ENCODE peak calls at places on chromosome 10, in eight cellular contexts. W is fibroblast of lung; Q is NCI-H1436; A is NCI-H69; X is T-helper 2 cell; J is stromal cell of bone marrow; R is activated naive CD8-positive, alpha-beta T cell treated with anti-CD3 and anti-CD28 coated beads for 36 hours; N is neural crest cell. B is an unnamed sample.

GRCh38 chr10:80488539-80489066 is 34.5 kb downstream of the TSPAN14 start:
- DNase-seq in W (no peak), Q (no peak), A (no peak), X (no peak), J (no peak), R (no peak), N (no peak), B (no peak)

GRCh38 chr10:30587522-30588031 is 42.0 kb downstream of the LYZL2 start:
- DNase-seq in W (no peak), Q (no peak), A (no peak), X (no peak), J (no peak), R (no peak), N (no peak), B (no peak)

GRCh38 chr10:55500931-55501559 is 700.0 kb upstream of the PCDH15 start:
- DNase-seq in W (peak), Q (peak), A (peak), X (no peak), J (no peak), R (no peak), N (peak), B (peak)

GRCh38 chr10:84329094-84329611 is 764 bp downstream of the CCSER2 start:
- DNase-seq in W (peak), Q (peak), A (peak), X (peak), J (no peak), R (peak), N (peak), B (peak)

GRCh38 chr10:126972622-126973414 is 67.6 kb downstream of the DOCK1 start:
- DNase-seq in W (peak), Q (no peak), A (no peak), X (no peak), J (peak), R (no peak), N (no peak), B (peak)

GRCh38 chr10:509361-510102 is 179.9 kb downstream of the DIP2C start:
- DNase-seq in W (no peak), Q (no peak), A (no peak), X (no peak), J (no peak), R (no peak), N (no peak), B (no peak)

GRCh38 chr10:17155821-17156220 is 26.2 kb upstream of the CUBN start:
- DNase-seq in W (no peak), Q (no peak), A (no peak), X (no peak), J (no peak), R (no peak), N (no peak), B (no peak)

GRCh38 chr10:59674211-59674836 is 35.3 kb downstream of the SLC16A9 start:
- DNase-seq in W (peak), Q (no peak), A (no peak), X (no peak), J (peak), R (no peak), N (no peak), B (peak)

GRCh38 chr10:26839966-26840627 is 20.7 kb downstream of the ABI1 start:
- DNase-seq in W (peak), Q (no peak), A (peak), X (no peak), J (peak), R (no peak), N (no peak), B (no peak)